ENCODE peak calls at places on chromosome 15, in six cellular contexts. One of them, this sample, is unnamed.
A peak's percentile ranks its signal among the peaks of the same experiment; 100 is the strongest.

GRCh38 chr15:60721706-60722105 is 242.8 kb upstream of the ICE2 start:
- DNase-seq in NCI-H1105 treated with DMSO at 0.1 percent for 48 hours: no peak
- DNase-seq in ovary: no peak
- DNase-seq in GM10248: no peak
- DNase-seq in neuronal stem cell: no peak
- DNase-seq in CD8-positive, alpha-beta T cell: no peak
- DNase-seq in this sample: no peak

GRCh38 chr15:40493089-40493840 is 22.5 kb downstream of the CHST14 start:
- DNase-seq in ovary: no peak
- DNase-seq in GM10248: no peak
- DNase-seq in CD8-positive, alpha-beta T cell: no peak
- DNase-seq in neuronal stem cell: no peak
- DNase-seq in NCI-H1105 treated with DMSO at 0.1 percent for 48 hours: no peak
- DNase-seq in this sample: no peak

GRCh38 chr15:91061997-91062396 is 38.1 kb upstream of the SV2B start:
- DNase-seq in GM10248: no peak
- DNase-seq in ovary: no peak
- DNase-seq in CD8-positive, alpha-beta T cell: no peak
- DNase-seq in NCI-H1105 treated with DMSO at 0.1 percent for 48 hours: no peak
- DNase-seq in neuronal stem cell: no peak
- DNase-seq in this sample: no peak

GRCh38 chr15:31752905-31753304 is 277.4 kb upstream of the CHRNA7 start:
- DNase-seq in neuronal stem cell: no peak
- DNase-seq in CD8-positive, alpha-beta T cell: no peak
- DNase-seq in ovary: no peak
- DNase-seq in NCI-H1105 treated with DMSO at 0.1 percent for 48 hours: no peak
- DNase-seq in GM10248: no peak
- DNase-seq in this sample: no peak

GRCh38 chr15:44296625-44297524 is 8.4 kb downstream of the GOLM2 start:
- DNase-seq in CD8-positive, alpha-beta T cell: no peak
- DNase-seq in NCI-H1105 treated with DMSO at 0.1 percent for 48 hours: peak; percentile 1
- DNase-seq in ovary: no peak
- DNase-seq in neuronal stem cell: no peak
- DNase-seq in GM10248: peak; percentile 23
- DNase-seq in this sample: no peak

GRCh38 chr15:74653426-74654082 is 37.9 kb downstream of the CLK3 start:
- DNase-seq in CD8-positive, alpha-beta T cell: no peak
- DNase-seq in neuronal stem cell: no peak
- DNase-seq in NCI-H1105 treated with DMSO at 0.1 percent for 48 hours: no peak
- DNase-seq in ovary: no peak
- DNase-seq in GM10248: no peak
- DNase-seq in this sample: no peak

GRCh38 chr15:68187559-68187958 is 17.6 kb downstream of the CALML4 start:
- DNase-seq in NCI-H1105 treated with DMSO at 0.1 percent for 48 hours: peak; percentile 97
- DNase-seq in neuronal stem cell: no peak
- DNase-seq in CD8-positive, alpha-beta T cell: no peak
- DNase-seq in GM10248: no peak
- DNase-seq in ovary: peak; percentile 67
- DNase-seq in this sample: no peak

GRCh38 chr15:66935688-66936087 is 129.7 kb upstream of the SMAD3 start:
- DNase-seq in NCI-H1105 treated with DMSO at 0.1 percent for 48 hours: no peak
- DNase-seq in neuronal stem cell: no peak
- DNase-seq in CD8-positive, alpha-beta T cell: no peak
- DNase-seq in ovary: no peak
- DNase-seq in GM10248: no peak
- DNase-seq in this sample: no peak

GRCh38 chr15:68234060-68234459 is 4.5 kb upstream of the CLN6 start:
- DNase-seq in ovary: no peak
- DNase-seq in neuronal stem cell: no peak
- DNase-seq in CD8-positive, alpha-beta T cell: no peak
- DNase-seq in NCI-H1105 treated with DMSO at 0.1 percent for 48 hours: no peak
- DNase-seq in GM10248: no peak
- DNase-seq in this sample: no peak

GRCh38 chr15:74322558-74323180 is 44.8 kb downstream of the CYP11A1 start:
- DNase-seq in NCI-H1105 treated with DMSO at 0.1 percent for 48 hours: peak; percentile 39
- DNase-seq in GM10248: peak; percentile 86
- DNase-seq in neuronal stem cell: no peak
- DNase-seq in CD8-positive, alpha-beta T cell: peak; percentile 50
- DNase-seq in ovary: peak; percentile 75
- DNase-seq in this sample: peak; percentile 85

This sample was measured in glutamatergic neuron.